ENCODE peak calls at places on chromosomes 7 and 10, in six cellular contexts. I is GM23338, D is H1, T is GM12878, L is HepG2, Z is K562. G is an unnamed sample.

GRCh38 chr10:129476431-129476830 is 9.4 kb downstream of the MGMT start:
- DNase-seq in I (no peak), Z (no peak), L (no peak), T (no peak), D (no peak), G (no peak)

GRCh38 chr10:86900955-86901354 is 56.5 kb downstream of the MMRN2 start:
- DNase-seq in L (no peak), T (no peak), D (no peak), Z (no peak), I (no peak), G (no peak)

GRCh38 chr7:44320794-44321371 is 4.5 kb downstream of the CAMK2B start:
- DNase-seq in T (no peak), I (no peak), L (no peak), D (peak), Z (no peak), G (no peak)

GRCh38 chr7:43865277-43865676 is 4.0 kb downstream of the MRPS24 start:
- DNase-seq in D (no peak), I (no peak), Z (no peak), T (no peak), L (peak), G (no peak)

GRCh38 chr7:57403601-57404342 is 46.2 kb upstream of the ZNF716 start:
- DNase-seq in L (no peak), Z (peak), T (no peak), D (no peak), I (no peak), G (no peak)

GRCh38 chr7:34036069-34036920 is 131.0 kb downstream of the BMPER start:
- DNase-seq in L (peak), D (no peak), T (no peak), Z (no peak), I (no peak), G (peak)

GRCh38 chr7:157355784-157356511 is 19.1 kb downstream of the DNAJB6 start:
- DNase-seq in Z (peak), T (no peak), L (no peak), I (no peak), D (no peak), G (no peak)

GRCh38 chr7:82163586-82163985 is 280.0 kb downstream of the CACNA2D1 start:
- DNase-seq in L (no peak), D (no peak), I (no peak), Z (no peak), T (no peak), G (no peak)

GRCh38 chr10:60082341-60083038 is 176.1 kb upstream of the CCDC6 start:
- DNase-seq in D (no peak), L (no peak), I (peak), T (no peak), Z (no peak), G (no peak)

GRCh38 chr10:106499448-106499847 is 665.1 kb downstream of the SORCS1 start:
- DNase-seq in T (no peak), D (no peak), Z (no peak), L (no peak), I (no peak), G (no peak)

GRCh38 chr7:20026762-20027161 is 190.4 kb downstream of the MACC1 start:
- DNase-seq in L (no peak), I (peak), Z (no peak), D (no peak), T (no peak), G (no peak)

GRCh38 chr7:30019387-30019786 is 7.1 kb downstream of the FKBP14 start:
- DNase-seq in L (no peak), D (no peak), I (no peak), Z (no peak), T (no peak), G (no peak)

GRCh38 chr10:95260909-95261552 is 29.8 kb downstream of the PDLIM1 start:
- DNase-seq in T (no peak), L (no peak), I (no peak), Z (no peak), D (peak), G (no peak)

GRCh38 chr10:116567335-116567734 is 21.6 kb downstream of the PNLIP start:
- DNase-seq in I (no peak), T (no peak), D (no peak), L (no peak), Z (no peak), G (no peak)

GRCh38 chr10:52778511-52779392 is 6.2 kb upstream of the MBL2 start:
- DNase-seq in I (peak), L (peak), T (no peak), Z (no peak), D (peak), G (peak)

GRCh38 chr7:64653721-64654401 is 12.1 kb upstream of the ZNF107 start:
- DNase-seq in L (no peak), D (no peak), T (no peak), Z (no peak), I (no peak), G (no peak)

GRCh38 chr10:44352316-44353127 is 32.4 kb downstream of the CXCL12 start:
- DNase-seq in L (no peak), Z (no peak), T (no peak), D (no peak), I (no peak), G (no peak)

GRCh38 chr10:99965700-99966099 is 44.0 kb downstream of the DNMBP start:
- DNase-seq in D (no peak), Z (no peak), T (no peak), L (no peak), I (no peak), G (no peak)

GRCh38 chr10:118698421-118698820 is 56.3 kb downstream of the CACUL1 start:
- DNase-seq in D (no peak), I (no peak), T (peak), L (peak), Z (peak), G (no peak)

GRCh38 chr7:14761506-14762296 is 140.8 kb downstream of the DGKB start:
- DNase-seq in L (no peak), Z (no peak), D (no peak), T (no peak), I (no peak), G (no peak)

GRCh38 chr7:116223598-116223997 is 13.3 kb downstream of the TES start:
- DNase-seq in L (no peak), D (no peak), I (no peak), T (no peak), Z (no peak), G (no peak)

GRCh38 chr7:151754142-151754590 is 122.7 kb downstream of the PRKAG2 start:
- DNase-seq in I (peak), D (peak), L (peak), T (no peak), Z (peak), G (peak)

GRCh38 chr7:605661-606450 is 86.2 kb upstream of the PDGFA start:
- DNase-seq in T (no peak), I (no peak), L (peak), D (no peak), Z (no peak), G (no peak)

GRCh38 chr10:112244197-112244596 is 39.0 kb upstream of the TECTB start:
- DNase-seq in T (no peak), Z (no peak), D (no peak), L (no peak), I (no peak), G (no peak)

GRCh38 chr7:84194484-84195260 is at the start of gene SEMA3A:
- DNase-seq in L (peak), I (peak), T (no peak), Z (no peak), D (no peak), G (peak)

GRCh38 chr7:35185908-35186731 is 67.8 kb downstream of the TBX20 start:
- DNase-seq in D (peak), T (no peak), Z (no peak), L (no peak), I (peak), G (peak)

GRCh38 chr10:100805543-100806355 is 60.4 kb downstream of the PAX2 start:
- DNase-seq in L (no peak), T (no peak), Z (no peak), I (no peak), D (no peak), G (no peak)

GRCh38 chr10:66234872-66235271 is 691.0 kb upstream of the LRRTM3 start:
- DNase-seq in T (no peak), D (no peak), L (no peak), Z (no peak), I (no peak), G (no peak)

GRCh38 chr10:80356563-80356999 is at the start of the genes DYDC1 and DYDC2:
- DNase-seq in L (no peak), D (peak), T (no peak), Z (peak), I (peak), G (peak)

GRCh38 chr7:130368347-130368746 is 11.9 kb upstream of the CPA1 start:
- DNase-seq in T (no peak), L (no peak), I (no peak), Z (no peak), D (no peak), G (no peak)

DNA sequence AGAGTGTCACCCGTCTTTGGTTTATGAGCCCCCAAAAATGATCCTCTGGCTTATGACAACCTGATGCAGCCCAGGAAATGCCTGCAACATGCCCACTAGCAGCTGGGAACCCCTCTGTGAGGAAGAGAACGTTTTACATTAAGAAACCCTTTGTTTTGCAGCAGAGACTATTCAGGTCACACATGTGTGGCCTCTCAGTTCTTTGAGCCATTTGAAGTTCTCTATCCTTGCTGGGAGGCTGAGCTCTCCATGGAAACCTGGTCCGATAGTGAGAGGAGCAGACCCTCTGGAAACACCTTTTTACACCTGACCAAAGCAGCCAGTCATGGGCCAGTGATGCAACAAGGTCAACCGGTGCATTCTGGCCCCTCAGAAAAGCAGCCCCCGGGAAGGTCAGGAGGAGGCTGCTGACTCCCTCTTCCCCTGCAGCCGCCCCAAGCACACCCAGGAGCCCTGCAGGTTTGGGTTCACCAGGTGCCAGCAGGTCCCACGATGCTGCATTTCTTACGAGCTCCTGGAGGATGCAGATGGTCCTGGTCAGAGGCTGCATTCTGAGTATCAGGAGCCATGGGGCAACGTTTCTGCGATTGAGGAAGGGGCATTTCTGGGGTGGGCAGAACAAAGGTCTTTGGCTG is 134.3 kb downstream of the ZMYND11 start:
- DNase-seq in I (peak), L (no peak), D (no peak), T (no peak), Z (no peak), G (no peak)
- TF ChIP-seq CREB1 in I (no peak), L (no peak), D (no peak), T (no peak), Z (no peak), G (no peak)

GRCh38 chr7:50662059-50662689 is 97.0 kb upstream of the DDC start:
- DNase-seq in L (no peak), I (no peak), T (no peak), D (no peak), Z (no peak), G (no peak)
- TF ChIP-seq CREB1 in L (no peak), I (no peak), T (no peak), D (no peak), Z (no peak), G (no peak)

DNA sequence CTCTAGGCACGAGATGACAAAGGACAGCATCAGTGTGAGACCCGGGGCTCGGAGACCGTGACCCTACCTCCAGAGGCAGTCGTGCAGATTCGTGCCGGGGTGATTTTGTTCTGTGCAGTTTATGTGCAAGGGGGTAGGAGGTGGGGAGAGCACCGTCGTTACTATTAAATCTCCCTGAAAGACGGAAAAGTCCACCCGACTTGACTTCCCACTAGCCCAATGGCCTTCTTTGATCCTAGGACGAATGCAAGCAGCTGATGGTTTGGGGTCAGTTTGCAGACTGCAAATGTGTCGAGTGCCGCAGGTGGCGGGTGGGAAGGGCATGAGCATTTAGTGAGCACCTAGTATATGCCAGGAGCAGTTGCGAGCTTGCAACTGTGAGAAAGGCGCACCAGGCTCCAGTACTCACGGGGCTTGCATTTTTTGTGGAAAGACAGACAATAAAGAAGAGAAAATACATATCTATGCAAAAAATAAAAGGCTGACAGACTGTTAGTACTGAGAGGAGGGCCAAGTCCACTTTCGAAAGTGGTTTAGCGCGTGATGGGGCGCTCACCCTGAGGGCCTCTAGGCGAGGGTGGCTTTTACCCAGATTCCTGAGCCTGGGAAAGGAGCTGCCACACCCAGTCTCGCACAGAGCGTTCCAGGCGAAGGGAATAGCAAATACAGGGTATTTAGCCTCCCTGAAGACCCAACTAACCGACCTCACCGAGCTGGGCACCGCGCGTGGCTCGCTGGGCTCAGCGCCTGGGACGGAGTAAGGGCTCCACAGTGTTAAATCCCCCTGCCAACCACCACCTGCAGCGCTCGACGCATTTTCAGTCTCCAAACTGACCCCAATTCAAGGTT is 941 bp upstream of the OSBPL3 start:
- DNase-seq in Z (no peak), L (no peak), I (peak), T (no peak), D (peak), G (no peak)
- TF ChIP-seq CREB1 in Z (no peak), L (no peak), I (no peak), T (peak), D (no peak), G (no peak)

GRCh38 chr7:6288270-6288860 is 15.9 kb upstream of the CYTH3 start:
- DNase-seq in Z (no peak), L (no peak), I (no peak), D (no peak), T (no peak), G (no peak)
- TF ChIP-seq CREB1 in Z (no peak), L (no peak), I (no peak), D (no peak), T (no peak), G (no peak)

DNA sequence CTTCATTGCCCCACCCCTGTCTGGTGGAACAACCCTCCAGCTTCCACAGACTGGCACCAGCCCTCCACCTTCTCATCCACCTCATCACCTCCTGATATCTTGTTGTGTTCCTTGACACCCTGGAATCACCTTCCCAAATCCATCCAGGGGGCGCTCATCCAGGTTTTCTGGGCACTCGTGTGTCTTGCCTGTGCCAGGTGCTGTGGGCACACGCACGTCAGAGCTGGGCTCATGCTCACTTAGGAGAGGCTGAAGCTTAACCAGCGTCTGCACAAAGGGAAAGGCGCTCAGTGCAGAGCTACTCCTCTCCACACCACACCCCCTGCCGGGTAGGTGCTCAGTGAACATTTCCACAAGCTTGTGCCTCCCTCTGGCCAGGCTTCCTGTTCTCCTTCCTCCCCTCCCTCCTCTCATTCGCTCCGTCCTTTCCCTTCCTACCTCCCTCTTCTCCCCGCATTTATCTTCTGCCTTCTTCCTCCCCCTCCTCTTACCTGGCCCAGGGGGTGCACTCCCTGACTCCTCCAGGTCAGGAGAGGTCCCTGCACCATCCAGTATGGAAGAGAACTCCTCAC is 4.8 kb downstream of the ADCYAP1R1 start:
- DNase-seq in T (no peak), D (peak), L (no peak), Z (no peak), I (peak), G (peak)
- TF ChIP-seq CREB1 in T (no peak), D (no peak), L (no peak), Z (no peak), I (no peak), G (no peak)

GRCh38 chr10:79075418-79075817 is 6.7 kb downstream of the ZMIZ1 start:
- DNase-seq in D (no peak), L (no peak), I (no peak), Z (no peak), T (no peak), G (no peak)
- TF ChIP-seq CREB1 in D (no peak), L (no peak), I (no peak), Z (no peak), T (no peak), G (no peak)

GRCh38 chr10:4186849-4187248 is 401.8 kb upstream of the KLF6 start:
- DNase-seq in D (no peak), I (no peak), Z (no peak), T (no peak), L (no peak), G (no peak)
- TF ChIP-seq CREB1 in D (no peak), I (no peak), Z (no peak), T (no peak), L (no peak), G (no peak)

GRCh38 chr7:18167815-18168214 is 140.2 kb upstream of the PRPS1L1 start:
- DNase-seq in T (no peak), Z (no peak), I (no peak), L (no peak), D (no peak), G (no peak)

GRCh38 chr7:18165176-18165575 is 137.5 kb upstream of the PRPS1L1 start:
- DNase-seq in L (no peak), T (no peak), D (no peak), I (no peak), Z (no peak), G (no peak)

GRCh38 chr7:18163091-18163490 is 135.4 kb upstream of the PRPS1L1 start:
- DNase-seq in L (no peak), D (no peak), T (no peak), Z (no peak), I (no peak), G (no peak)

GRCh38 chr7:18162653-18163052 is 135.0 kb upstream of the PRPS1L1 start:
- DNase-seq in T (no peak), L (no peak), Z (no peak), I (no peak), D (no peak), G (no peak)

GRCh38 chr7:18166002-18166401 is 138.4 kb upstream of the PRPS1L1 start:
- DNase-seq in Z (no peak), L (no peak), D (no peak), I (no peak), T (no peak), G (no peak)
- TF ChIP-seq CREB1 in Z (no peak), L (no peak), D (no peak), I (no peak), T (no peak), G (no peak)